ENCODE peak calls at places on chromosome 22, in seven cellular contexts. One of them, this sample, is unnamed. For H3K9me3, the result is how much of the 10 kb centered on the place peaks cover.

GRCh38 chr22:39356464-39356863 is 6.7 kb downstream of the SYNGR1 start:
- DNase-seq in upper lobe of right lung: no peak
- DNase-seq in mammary epithelial cell: no peak
- DNase-seq in hepatocyte: no peak
- DNase-seq in body of pancreas: no peak
- DNase-seq in kidney: no peak
- DNase-seq in cardiac muscle cell: no peak
- DNase-seq in this sample: no peak

GRCh38 chr22:25362215-25362882 is 142.9 kb downstream of the CRYBB2 start:
- DNase-seq in upper lobe of right lung: peak
- DNase-seq in mammary epithelial cell: no peak
- DNase-seq in hepatocyte: peak
- DNase-seq in body of pancreas: peak
- DNase-seq in kidney: peak
- DNase-seq in cardiac muscle cell: peak
- DNase-seq in this sample: peak

GRCh38 chr22:23903328-23903971 is 9.3 kb downstream of the MIF start:
- DNase-seq in upper lobe of right lung: no peak
- DNase-seq in mammary epithelial cell: peak
- DNase-seq in hepatocyte: no peak
- DNase-seq in body of pancreas: no peak
- DNase-seq in kidney: peak
- DNase-seq in cardiac muscle cell: no peak
- DNase-seq in this sample: no peak

GRCh38 chr22:41380993-41381328 is 781 bp upstream of the TEF start:
- DNase-seq in upper lobe of right lung: no peak
- DNase-seq in mammary epithelial cell: peak
- DNase-seq in hepatocyte: peak
- DNase-seq in body of pancreas: peak
- DNase-seq in kidney: no peak
- DNase-seq in cardiac muscle cell: peak
- DNase-seq in this sample: peak

GRCh38 chr22:45934659-45935341 is 42.2 kb downstream of the WNT7B start:
- DNase-seq in upper lobe of right lung: no peak
- DNase-seq in mammary epithelial cell: peak
- DNase-seq in hepatocyte: peak
- DNase-seq in body of pancreas: peak
- DNase-seq in kidney: peak
- DNase-seq in cardiac muscle cell: peak
- DNase-seq in this sample: no peak

GRCh38 chr22:37167176-37167980 is 17.7 kb upstream of the IL2RB start:
- DNase-seq in upper lobe of right lung: peak
- DNase-seq in mammary epithelial cell: no peak
- DNase-seq in hepatocyte: no peak
- DNase-seq in body of pancreas: no peak
- DNase-seq in kidney: peak
- DNase-seq in cardiac muscle cell: no peak
- DNase-seq in this sample: no peak

GRCh38 chr22:24566899-24567511 is 11.2 kb downstream of the SNRPD3 start:
- DNase-seq in upper lobe of right lung: no peak
- DNase-seq in mammary epithelial cell: no peak
- DNase-seq in hepatocyte: no peak
- DNase-seq in body of pancreas: no peak
- DNase-seq in kidney: no peak
- DNase-seq in cardiac muscle cell: peak
- DNase-seq in this sample: no peak

GRCh38 chr22:19143212-19143611 is 1.2 kb downstream of the ESS2 start:
- DNase-seq in upper lobe of right lung: no peak
- DNase-seq in mammary epithelial cell: no peak
- DNase-seq in hepatocyte: no peak
- DNase-seq in body of pancreas: no peak
- DNase-seq in kidney: no peak
- DNase-seq in cardiac muscle cell: no peak
- DNase-seq in this sample: no peak

GRCh38 chr22:23522642-23523251 is 57.3 kb downstream of the IGLL1 start:
- DNase-seq in upper lobe of right lung: peak
- DNase-seq in mammary epithelial cell: no peak
- DNase-seq in hepatocyte: peak
- DNase-seq in body of pancreas: no peak
- DNase-seq in kidney: peak
- DNase-seq in cardiac muscle cell: peak
- DNase-seq in this sample: peak

GRCh38 chr22:50012201-50013181 is at the start of gene IL17REL:
- DNase-seq in upper lobe of right lung: peak
- DNase-seq in mammary epithelial cell: no peak
- DNase-seq in hepatocyte: peak
- DNase-seq in body of pancreas: no peak
- DNase-seq in kidney: no peak
- DNase-seq in cardiac muscle cell: no peak
- DNase-seq in this sample: no peak

GRCh38 chr22:23858484-23858815 is 775 bp downstream of the SLC2A11 start:
- DNase-seq in upper lobe of right lung: no peak
- DNase-seq in mammary epithelial cell: no peak
- DNase-seq in hepatocyte: no peak
- DNase-seq in body of pancreas: no peak
- DNase-seq in kidney: no peak
- DNase-seq in cardiac muscle cell: no peak
- DNase-seq in this sample: no peak

GRCh38 chr22:24414984-24415945 is 12.1 kb upstream of the ADORA2A start:
- DNase-seq in upper lobe of right lung: no peak
- DNase-seq in mammary epithelial cell: no peak
- DNase-seq in hepatocyte: no peak
- DNase-seq in body of pancreas: no peak
- DNase-seq in kidney: peak
- DNase-seq in cardiac muscle cell: no peak
- DNase-seq in this sample: peak

DNA sequence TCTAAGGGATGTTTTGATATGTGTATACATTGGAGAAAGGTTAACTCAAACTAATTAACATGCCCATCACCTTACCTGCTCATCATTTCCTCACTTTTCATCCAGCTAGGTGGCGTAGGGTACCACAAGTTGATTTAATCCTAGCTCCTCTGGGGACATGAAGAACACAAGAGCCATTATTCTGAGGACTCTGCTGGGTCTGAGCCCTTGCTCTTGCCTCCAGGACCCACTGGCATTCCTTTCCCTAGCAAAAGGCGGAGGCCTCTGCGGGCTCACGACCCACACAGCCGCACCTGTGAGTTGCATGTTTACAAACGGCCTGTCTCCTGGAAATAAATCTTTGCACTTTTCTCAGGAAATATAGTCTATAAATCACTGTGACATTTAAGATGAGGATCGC is 871.9 kb downstream of the TBC1D22A start:
- DNase-seq in upper lobe of right lung: peak
- DNase-seq in mammary epithelial cell: no peak
- DNase-seq in hepatocyte: no peak
- DNase-seq in body of pancreas: no peak
- DNase-seq in kidney: no peak
- DNase-seq in cardiac muscle cell: no peak
- DNase-seq in this sample: no peak
- H3K9me3 ChIP-seq in upper lobe of right lung: under half
- H3K9me3 ChIP-seq in mammary epithelial cell: under half
- H3K9me3 ChIP-seq in hepatocyte: under half
- H3K9me3 ChIP-seq in body of pancreas: under half
- H3K9me3 ChIP-seq in kidney: under half
- H3K9me3 ChIP-seq in cardiac muscle cell: under half
- H3K9me3 ChIP-seq in this sample: under half

GRCh38 chr22:28736296-28737155 is 5.1 kb downstream of the CHEK2 start:
- DNase-seq in upper lobe of right lung: no peak
- DNase-seq in mammary epithelial cell: no peak
- DNase-seq in hepatocyte: no peak
- DNase-seq in body of pancreas: no peak
- DNase-seq in kidney: no peak
- DNase-seq in cardiac muscle cell: no peak
- DNase-seq in this sample: no peak

GRCh38 chr22:28741758-28742561 is at the start of the genes CHEK2 and HSCB:
- DNase-seq in upper lobe of right lung: peak
- DNase-seq in mammary epithelial cell: peak
- DNase-seq in hepatocyte: peak
- DNase-seq in body of pancreas: peak
- DNase-seq in kidney: peak
- DNase-seq in cardiac muscle cell: peak
- DNase-seq in this sample: peak

GRCh38 chr22:28742562-28742962 is 723 bp downstream of the HSCB start:
- DNase-seq in upper lobe of right lung: no peak
- DNase-seq in mammary epithelial cell: no peak
- DNase-seq in hepatocyte: no peak
- DNase-seq in body of pancreas: no peak
- DNase-seq in kidney: no peak
- DNase-seq in cardiac muscle cell: no peak
- DNase-seq in this sample: no peak

GRCh38 chr22:28743852-28744251 is 2.0 kb downstream of the HSCB start:
- DNase-seq in upper lobe of right lung: no peak
- DNase-seq in mammary epithelial cell: no peak
- DNase-seq in hepatocyte: no peak
- DNase-seq in body of pancreas: no peak
- DNase-seq in kidney: no peak
- DNase-seq in cardiac muscle cell: no peak
- DNase-seq in this sample: no peak

GRCh38 chr22:28741200-28741757 is 341 bp downstream of the CHEK2 start:
- DNase-seq in upper lobe of right lung: no peak
- DNase-seq in mammary epithelial cell: no peak
- DNase-seq in hepatocyte: no peak
- DNase-seq in body of pancreas: no peak
- DNase-seq in kidney: no peak
- DNase-seq in cardiac muscle cell: peak
- DNase-seq in this sample: no peak
- TF ChIP-seq CTCF in upper lobe of right lung: no peak
- TF ChIP-seq CTCF in mammary epithelial cell: no peak
- TF ChIP-seq CTCF in hepatocyte: no peak
- TF ChIP-seq CTCF in body of pancreas: no peak
- TF ChIP-seq CTCF in kidney: no peak
- TF ChIP-seq CTCF in cardiac muscle cell: peak
- TF ChIP-seq CTCF in this sample: no peak

GRCh38 chr22:48424661-48425060 is 1403.0 kb downstream of the BRD1 start:
- DNase-seq in upper lobe of right lung: no peak
- DNase-seq in mammary epithelial cell: no peak
- DNase-seq in hepatocyte: no peak
- DNase-seq in body of pancreas: no peak
- DNase-seq in kidney: no peak
- DNase-seq in cardiac muscle cell: no peak
- DNase-seq in this sample: no peak
- H3K9me3 ChIP-seq in upper lobe of right lung: under half
- H3K9me3 ChIP-seq in mammary epithelial cell: half or more
- H3K9me3 ChIP-seq in hepatocyte: under half
- H3K9me3 ChIP-seq in body of pancreas: under half
- H3K9me3 ChIP-seq in kidney: under half
- H3K9me3 ChIP-seq in cardiac muscle cell: under half
- H3K9me3 ChIP-seq in this sample: under half

GRCh38 chr22:30602049-30602448 is 4.9 kb upstream of the TCN2 start:
- DNase-seq in upper lobe of right lung: no peak
- DNase-seq in mammary epithelial cell: peak
- DNase-seq in hepatocyte: peak
- DNase-seq in body of pancreas: no peak
- DNase-seq in kidney: no peak
- DNase-seq in cardiac muscle cell: peak
- DNase-seq in this sample: no peak
- TF ChIP-seq CTCF in upper lobe of right lung: peak
- TF ChIP-seq CTCF in mammary epithelial cell: no peak
- TF ChIP-seq CTCF in hepatocyte: peak
- TF ChIP-seq CTCF in body of pancreas: peak
- TF ChIP-seq CTCF in kidney: peak
- TF ChIP-seq CTCF in cardiac muscle cell: peak
- TF ChIP-seq CTCF in this sample: no peak

GRCh38 chr22:42905702-42906183 is 48.7 kb upstream of the ARFGAP3 start:
- DNase-seq in upper lobe of right lung: peak
- DNase-seq in mammary epithelial cell: peak
- DNase-seq in hepatocyte: no peak
- DNase-seq in body of pancreas: peak
- DNase-seq in kidney: peak
- DNase-seq in cardiac muscle cell: no peak
- DNase-seq in this sample: peak

GRCh38 chr22:42906605-42907338 is 49.7 kb upstream of the ARFGAP3 start:
- DNase-seq in upper lobe of right lung: no peak
- DNase-seq in mammary epithelial cell: no peak
- DNase-seq in hepatocyte: no peak
- DNase-seq in body of pancreas: no peak
- DNase-seq in kidney: peak
- DNase-seq in cardiac muscle cell: peak
- DNase-seq in this sample: peak

GRCh38 chr22:42908082-42908746 is 51.1 kb upstream of the ARFGAP3 start:
- DNase-seq in upper lobe of right lung: no peak
- DNase-seq in mammary epithelial cell: no peak
- DNase-seq in hepatocyte: no peak
- DNase-seq in body of pancreas: no peak
- DNase-seq in kidney: no peak
- DNase-seq in cardiac muscle cell: peak
- DNase-seq in this sample: peak

GRCh38 chr22:42909363-42910058 is 52.4 kb upstream of the ARFGAP3 start:
- DNase-seq in upper lobe of right lung: no peak
- DNase-seq in mammary epithelial cell: no peak
- DNase-seq in hepatocyte: no peak
- DNase-seq in body of pancreas: no peak
- DNase-seq in kidney: no peak
- DNase-seq in cardiac muscle cell: no peak
- DNase-seq in this sample: no peak

DNA sequence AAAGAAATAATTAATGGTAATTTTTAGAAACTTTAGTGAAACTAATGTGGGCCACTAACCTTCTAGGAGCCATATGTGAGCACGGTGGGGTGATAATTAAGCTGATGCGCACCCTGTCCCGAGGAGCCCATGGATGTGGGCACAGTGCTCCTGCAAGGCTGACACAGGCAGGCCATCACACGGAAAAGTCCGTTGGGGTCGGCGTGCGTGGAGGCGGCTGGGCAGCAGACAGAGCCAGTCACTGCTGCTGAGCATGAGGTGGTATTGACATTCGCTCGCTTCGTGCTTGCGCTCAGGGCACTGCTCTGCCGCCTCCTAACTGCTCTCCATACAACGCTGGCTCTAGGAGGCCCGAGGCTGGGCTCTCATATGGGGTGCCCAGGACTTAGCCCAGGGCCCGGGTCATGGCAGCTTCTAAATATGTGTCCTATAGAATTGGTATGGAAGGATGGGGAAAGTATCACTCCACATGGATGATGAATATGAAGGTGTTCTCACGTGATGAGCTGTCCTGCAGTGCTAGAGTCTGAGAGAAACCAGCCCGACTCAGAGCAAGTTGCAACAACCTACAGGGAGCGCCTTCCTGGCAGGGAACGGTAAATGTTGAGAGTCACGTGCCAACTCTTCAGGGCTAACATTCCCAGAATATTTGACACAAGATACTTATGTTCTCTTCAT is 50.5 kb upstream of the ARFGAP3 start:
- DNase-seq in upper lobe of right lung: no peak
- DNase-seq in mammary epithelial cell: peak
- DNase-seq in hepatocyte: no peak
- DNase-seq in body of pancreas: no peak
- DNase-seq in kidney: no peak
- DNase-seq in cardiac muscle cell: no peak
- DNase-seq in this sample: no peak
- H3K9me3 ChIP-seq in upper lobe of right lung: under half
- H3K9me3 ChIP-seq in mammary epithelial cell: under half
- H3K9me3 ChIP-seq in hepatocyte: under half
- H3K9me3 ChIP-seq in body of pancreas: under half
- H3K9me3 ChIP-seq in kidney: under half
- H3K9me3 ChIP-seq in cardiac muscle cell: under half
- H3K9me3 ChIP-seq in this sample: under half

This sample was measured in tibial artery.